ENCODE peak calls at places on chromosomes 12 and 14, in nine cellular contexts. One of them, this sample, is unnamed.

GRCh38 chr14:104983231-104983721 is 2.3 kb upstream of the CLBA1 start:
- DNase-seq in MM.1S: no peak
- DNase-seq in GM12865: no peak
- DNase-seq in AG04450: no peak
- DNase-seq in type B pancreatic cell: no peak
- DNase-seq in sigmoid colon: peak; percentile 65
- DNase-seq in fibroblast of lung: no peak
- DNase-seq in fibroblast of the aortic adventitia: no peak
- DNase-seq in endodermal cell: peak; percentile 49
- DNase-seq in this sample: no peak

GRCh38 chr14:71290960-71291466 is 383.8 kb downstream of the PCNX1 start:
- DNase-seq in MM.1S: peak; percentile 80
- DNase-seq in GM12865: peak; percentile 77
- DNase-seq in AG04450: peak; percentile 52
- DNase-seq in type B pancreatic cell: no peak
- DNase-seq in sigmoid colon: no peak
- DNase-seq in fibroblast of lung: peak; percentile 93
- DNase-seq in fibroblast of the aortic adventitia: peak; percentile 89
- DNase-seq in endodermal cell: no peak
- DNase-seq in this sample: peak; percentile 51

GRCh38 chr14:67837011-67837624 is 17.5 kb downstream of the RAD51B start:
- DNase-seq in MM.1S: peak; percentile 60
- DNase-seq in GM12865: peak; percentile 86
- DNase-seq in AG04450: peak; percentile 61
- DNase-seq in type B pancreatic cell: no peak
- DNase-seq in sigmoid colon: peak; percentile 71
- DNase-seq in fibroblast of lung: peak; percentile 83
- DNase-seq in fibroblast of the aortic adventitia: peak; percentile 91
- DNase-seq in endodermal cell: peak; percentile 73
- DNase-seq in this sample: no peak

GRCh38 chr12:77746108-77746507 is 84.6 kb upstream of the NAV3 start:
- DNase-seq in MM.1S: peak; percentile 96
- DNase-seq in GM12865: peak; percentile 92
- DNase-seq in AG04450: peak; percentile 29
- DNase-seq in type B pancreatic cell: no peak
- DNase-seq in sigmoid colon: no peak
- DNase-seq in fibroblast of lung: peak; percentile 59
- DNase-seq in fibroblast of the aortic adventitia: peak; percentile 62
- DNase-seq in endodermal cell: no peak
- DNase-seq in this sample: peak; percentile 40

GRCh38 chr12:104643921-104644669 is 187.3 kb downstream of the CHST11 start:
- DNase-seq in MM.1S: peak; percentile 74
- DNase-seq in GM12865: peak; percentile 83
- DNase-seq in AG04450: no peak
- DNase-seq in type B pancreatic cell: no peak
- DNase-seq in sigmoid colon: no peak
- DNase-seq in fibroblast of lung: no peak
- DNase-seq in fibroblast of the aortic adventitia: no peak
- DNase-seq in endodermal cell: no peak
- DNase-seq in this sample: peak; percentile 41

GRCh38 chr12:113142173-113142885 is 6.8 kb upstream of the RASAL1 start:
- DNase-seq in MM.1S: no peak
- DNase-seq in GM12865: no peak
- DNase-seq in AG04450: no peak
- DNase-seq in type B pancreatic cell: no peak
- DNase-seq in sigmoid colon: no peak
- DNase-seq in fibroblast of lung: no peak
- DNase-seq in fibroblast of the aortic adventitia: no peak
- DNase-seq in endodermal cell: peak; percentile 40
- DNase-seq in this sample: no peak

GRCh38 chr14:34580381-34580780 is 40.9 kb upstream of the EAPP start:
- DNase-seq in MM.1S: no peak
- DNase-seq in GM12865: no peak
- DNase-seq in AG04450: no peak
- DNase-seq in type B pancreatic cell: peak; percentile 16
- DNase-seq in sigmoid colon: peak; percentile 43
- DNase-seq in fibroblast of lung: no peak
- DNase-seq in fibroblast of the aortic adventitia: no peak
- DNase-seq in endodermal cell: no peak
- DNase-seq in this sample: no peak

GRCh38 chr12:2613674-2614073 is 181.1 kb upstream of the FKBP4 start:
- DNase-seq in MM.1S: no peak
- DNase-seq in GM12865: peak; percentile 46
- DNase-seq in AG04450: peak; percentile 91
- DNase-seq in type B pancreatic cell: no peak
- DNase-seq in sigmoid colon: peak; percentile 71
- DNase-seq in fibroblast of lung: peak; percentile 98
- DNase-seq in fibroblast of the aortic adventitia: peak; percentile 98
- DNase-seq in endodermal cell: no peak
- DNase-seq in this sample: no peak

GRCh38 chr14:76509291-76509690 is 133.4 kb downstream of the ESRRB start:
- DNase-seq in MM.1S: no peak
- DNase-seq in GM12865: no peak
- DNase-seq in AG04450: no peak
- DNase-seq in type B pancreatic cell: no peak
- DNase-seq in sigmoid colon: no peak
- DNase-seq in fibroblast of lung: no peak
- DNase-seq in fibroblast of the aortic adventitia: no peak
- DNase-seq in endodermal cell: peak; percentile 62
- DNase-seq in this sample: no peak

GRCh38 chr14:75539562-75540478 is 17.6 kb downstream of the BATF start:
- DNase-seq in MM.1S: no peak
- DNase-seq in GM12865: peak; percentile 90
- DNase-seq in AG04450: no peak
- DNase-seq in type B pancreatic cell: no peak
- DNase-seq in sigmoid colon: no peak
- DNase-seq in fibroblast of lung: no peak
- DNase-seq in fibroblast of the aortic adventitia: no peak
- DNase-seq in endodermal cell: no peak
- DNase-seq in this sample: peak; percentile 67

GRCh38 chr12:54719691-54720090 is 71.5 kb upstream of the DCD start:
- DNase-seq in MM.1S: peak; percentile 39
- DNase-seq in GM12865: no peak
- DNase-seq in AG04450: no peak
- DNase-seq in type B pancreatic cell: no peak
- DNase-seq in sigmoid colon: no peak
- DNase-seq in fibroblast of lung: no peak
- DNase-seq in fibroblast of the aortic adventitia: no peak
- DNase-seq in endodermal cell: no peak
- DNase-seq in this sample: no peak

GRCh38 chr14:98633380-98633779 is 638.6 kb downstream of the BCL11B start:
- DNase-seq in MM.1S: no peak
- DNase-seq in GM12865: no peak
- DNase-seq in AG04450: no peak
- DNase-seq in type B pancreatic cell: no peak
- DNase-seq in sigmoid colon: no peak
- DNase-seq in fibroblast of lung: no peak
- DNase-seq in fibroblast of the aortic adventitia: no peak
- DNase-seq in endodermal cell: no peak
- DNase-seq in this sample: no peak

GRCh38 chr12:12671850-12672660 is 23.9 kb downstream of the GPR19 start:
- DNase-seq in MM.1S: no peak
- DNase-seq in GM12865: peak; percentile 29
- DNase-seq in AG04450: no peak
- DNase-seq in type B pancreatic cell: no peak
- DNase-seq in sigmoid colon: no peak
- DNase-seq in fibroblast of lung: peak; percentile 61
- DNase-seq in fibroblast of the aortic adventitia: peak; percentile 27
- DNase-seq in endodermal cell: no peak
- DNase-seq in this sample: no peak

GRCh38 chr12:76666272-76666845 is 97.6 kb upstream of the ZDHHC17 start:
- DNase-seq in MM.1S: no peak
- DNase-seq in GM12865: no peak
- DNase-seq in AG04450: no peak
- DNase-seq in type B pancreatic cell: no peak
- DNase-seq in sigmoid colon: no peak
- DNase-seq in fibroblast of lung: no peak
- DNase-seq in fibroblast of the aortic adventitia: no peak
- DNase-seq in endodermal cell: no peak
- DNase-seq in this sample: no peak

GRCh38 chr12:93785262-93786010 is 108.3 kb downstream of the CRADD start:
- DNase-seq in MM.1S: no peak
- DNase-seq in GM12865: no peak
- DNase-seq in AG04450: no peak
- DNase-seq in type B pancreatic cell: no peak
- DNase-seq in sigmoid colon: peak; percentile 82
- DNase-seq in fibroblast of lung: peak; percentile 96
- DNase-seq in fibroblast of the aortic adventitia: peak; percentile 93
- DNase-seq in endodermal cell: peak; percentile 86
- DNase-seq in this sample: no peak

GRCh38 chr12:67370979-67371378 is 101.8 kb downstream of the CAND1 start:
- DNase-seq in MM.1S: no peak
- DNase-seq in GM12865: no peak
- DNase-seq in AG04450: no peak
- DNase-seq in type B pancreatic cell: no peak
- DNase-seq in sigmoid colon: no peak
- DNase-seq in fibroblast of lung: peak; percentile 52
- DNase-seq in fibroblast of the aortic adventitia: no peak
- DNase-seq in endodermal cell: no peak
- DNase-seq in this sample: no peak

GRCh38 chr12:12954878-12955625 is 3.1 kb upstream of the GPRC5D start:
- DNase-seq in MM.1S: no peak
- DNase-seq in GM12865: no peak
- DNase-seq in AG04450: no peak
- DNase-seq in type B pancreatic cell: no peak
- DNase-seq in sigmoid colon: no peak
- DNase-seq in fibroblast of lung: no peak
- DNase-seq in fibroblast of the aortic adventitia: no peak
- DNase-seq in endodermal cell: no peak
- DNase-seq in this sample: no peak

GRCh38 chr12:97748298-97748697 is 285.7 kb downstream of the RMST start:
- DNase-seq in MM.1S: peak; percentile 29
- DNase-seq in GM12865: no peak
- DNase-seq in AG04450: no peak
- DNase-seq in type B pancreatic cell: no peak
- DNase-seq in sigmoid colon: no peak
- DNase-seq in fibroblast of lung: no peak
- DNase-seq in fibroblast of the aortic adventitia: no peak
- DNase-seq in endodermal cell: no peak
- DNase-seq in this sample: no peak

GRCh38 chr12:67759829-67760228 is 111.3 kb downstream of the DYRK2 start:
- DNase-seq in MM.1S: no peak
- DNase-seq in GM12865: no peak
- DNase-seq in AG04450: no peak
- DNase-seq in type B pancreatic cell: no peak
- DNase-seq in sigmoid colon: no peak
- DNase-seq in fibroblast of lung: no peak
- DNase-seq in fibroblast of the aortic adventitia: no peak
- DNase-seq in endodermal cell: peak; percentile 67
- DNase-seq in this sample: no peak

GRCh38 chr12:19129486-19130223 is at the start of gene PLEKHA5:
- DNase-seq in MM.1S: peak; percentile 66
- DNase-seq in GM12865: peak; percentile 58
- DNase-seq in AG04450: peak; percentile 32
- DNase-seq in type B pancreatic cell: peak; percentile 78
- DNase-seq in sigmoid colon: peak; percentile 81
- DNase-seq in fibroblast of lung: peak; percentile 72
- DNase-seq in fibroblast of the aortic adventitia: peak; percentile 57
- DNase-seq in endodermal cell: peak; percentile 93
- DNase-seq in this sample: peak; percentile 49

GRCh38 chr12:54037360-54038259 is 4.8 kb downstream of the HOXC5 start:
- DNase-seq in MM.1S: no peak
- DNase-seq in GM12865: no peak
- DNase-seq in AG04450: no peak
- DNase-seq in type B pancreatic cell: no peak
- DNase-seq in sigmoid colon: no peak
- DNase-seq in fibroblast of lung: no peak
- DNase-seq in fibroblast of the aortic adventitia: no peak
- DNase-seq in endodermal cell: no peak
- DNase-seq in this sample: no peak

GRCh38 chr14:90491221-90491867 is 94.5 kb downstream of the CALM1 start:
- DNase-seq in MM.1S: no peak
- DNase-seq in GM12865: no peak
- DNase-seq in AG04450: peak; percentile 6
- DNase-seq in type B pancreatic cell: peak; percentile 73
- DNase-seq in sigmoid colon: peak; percentile 83
- DNase-seq in fibroblast of lung: peak; percentile 89
- DNase-seq in fibroblast of the aortic adventitia: peak; percentile 82
- DNase-seq in endodermal cell: no peak
- DNase-seq in this sample: peak; percentile 4

GRCh38 chr14:59336078-59336477 is 129.1 kb downstream of the GPR135 start:
- DNase-seq in MM.1S: no peak
- DNase-seq in GM12865: no peak
- DNase-seq in AG04450: no peak
- DNase-seq in type B pancreatic cell: no peak
- DNase-seq in sigmoid colon: no peak
- DNase-seq in fibroblast of lung: peak; percentile 50
- DNase-seq in fibroblast of the aortic adventitia: peak; percentile 86
- DNase-seq in endodermal cell: no peak
- DNase-seq in this sample: no peak
- TF ChIP-seq CTCF in MM.1S: no peak
- TF ChIP-seq CTCF in GM12865: no peak
- TF ChIP-seq CTCF in AG04450: no peak
- TF ChIP-seq CTCF in type B pancreatic cell: no peak
- TF ChIP-seq CTCF in sigmoid colon: no peak
- TF ChIP-seq CTCF in fibroblast of lung: no peak
- TF ChIP-seq CTCF in fibroblast of the aortic adventitia: no peak
- TF ChIP-seq CTCF in endodermal cell: no peak
- TF ChIP-seq CTCF in this sample: no peak

GRCh38 chr14:79196216-79196615 is 1015.1 kb downstream of the DIO2 start:
- DNase-seq in MM.1S: no peak
- DNase-seq in GM12865: no peak
- DNase-seq in AG04450: no peak
- DNase-seq in type B pancreatic cell: no peak
- DNase-seq in sigmoid colon: no peak
- DNase-seq in fibroblast of lung: no peak
- DNase-seq in fibroblast of the aortic adventitia: no peak
- DNase-seq in endodermal cell: no peak
- DNase-seq in this sample: no peak
- TF ChIP-seq CTCF in MM.1S: no peak
- TF ChIP-seq CTCF in GM12865: no peak
- TF ChIP-seq CTCF in AG04450: no peak
- TF ChIP-seq CTCF in type B pancreatic cell: no peak
- TF ChIP-seq CTCF in sigmoid colon: no peak
- TF ChIP-seq CTCF in fibroblast of lung: no peak
- TF ChIP-seq CTCF in fibroblast of the aortic adventitia: no peak
- TF ChIP-seq CTCF in endodermal cell: no peak
- TF ChIP-seq CTCF in this sample: no peak

DNA sequence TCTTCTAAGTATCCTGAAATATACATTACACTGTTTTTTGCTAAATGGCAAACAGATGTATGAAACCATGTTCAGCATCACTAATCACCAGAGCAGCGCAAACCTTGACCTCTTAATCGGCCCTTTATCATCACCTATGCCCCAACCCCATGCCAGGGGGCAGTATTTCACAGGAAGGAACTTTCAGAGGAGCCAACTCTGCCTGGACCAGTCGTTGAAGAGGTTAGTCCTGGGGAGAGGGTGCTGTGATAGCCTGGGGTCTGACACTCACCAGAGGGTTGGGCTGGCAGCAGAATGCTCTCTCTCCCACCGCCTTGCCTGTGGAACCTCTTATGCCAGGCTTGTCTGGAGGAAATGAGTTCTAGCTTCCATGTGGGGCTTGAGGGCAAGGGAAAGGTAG is 411.7 kb downstream of the TMEM117 start:
- DNase-seq in MM.1S: no peak
- DNase-seq in GM12865: no peak
- DNase-seq in AG04450: no peak
- DNase-seq in type B pancreatic cell: no peak
- DNase-seq in sigmoid colon: no peak
- DNase-seq in fibroblast of lung: no peak
- DNase-seq in fibroblast of the aortic adventitia: no peak
- DNase-seq in endodermal cell: peak; percentile 81
- DNase-seq in this sample: no peak
- TF ChIP-seq CTCF in MM.1S: no peak
- TF ChIP-seq CTCF in GM12865: peak; percentile 6
- TF ChIP-seq CTCF in AG04450: no peak
- TF ChIP-seq CTCF in type B pancreatic cell: peak; percentile 37
- TF ChIP-seq CTCF in sigmoid colon: no peak
- TF ChIP-seq CTCF in fibroblast of lung: no peak
- TF ChIP-seq CTCF in fibroblast of the aortic adventitia: no peak
- TF ChIP-seq CTCF in endodermal cell: peak; percentile 75
- TF ChIP-seq CTCF in this sample: no peak

GRCh38 chr14:20612403-20612802 is 21.2 kb upstream of the RNASE12 start:
- DNase-seq in MM.1S: peak; percentile 21
- DNase-seq in GM12865: peak; percentile 78
- DNase-seq in AG04450: no peak
- DNase-seq in type B pancreatic cell: no peak
- DNase-seq in sigmoid colon: no peak
- DNase-seq in fibroblast of lung: no peak
- DNase-seq in fibroblast of the aortic adventitia: no peak
- DNase-seq in endodermal cell: no peak
- DNase-seq in this sample: no peak
- TF ChIP-seq CTCF in MM.1S: no peak
- TF ChIP-seq CTCF in GM12865: no peak
- TF ChIP-seq CTCF in AG04450: no peak
- TF ChIP-seq CTCF in type B pancreatic cell: no peak
- TF ChIP-seq CTCF in sigmoid colon: no peak
- TF ChIP-seq CTCF in fibroblast of lung: no peak
- TF ChIP-seq CTCF in fibroblast of the aortic adventitia: no peak
- TF ChIP-seq CTCF in endodermal cell: no peak
- TF ChIP-seq CTCF in this sample: no peak

This sample was measured in GM13976.